ENCODE peak calls at places on chromosomes 1 and 21, in four cellular contexts. One of them, this sample, is unnamed.

GRCh38 chr1:222266223-222267215 is 281.4 kb downstream of the HHIPL2 start:
- DNase-seq in HCT116: no peak
- DNase-seq in EH: no peak
- DNase-seq in choroid plexus epithelial cell: peak; percentile 10
- DNase-seq in this sample: no peak

GRCh38 chr1:11180342-11180744 is 8.8 kb upstream of the ANGPTL7 start:
- DNase-seq in HCT116: no peak
- DNase-seq in choroid plexus epithelial cell: peak; percentile 53
- DNase-seq in EH: peak; percentile 86
- DNase-seq in this sample: peak; percentile 60

GRCh38 chr1:157562515-157562914 is 10.2 kb upstream of the FCRL5 start:
- DNase-seq in EH: no peak
- DNase-seq in HCT116: no peak
- DNase-seq in choroid plexus epithelial cell: no peak
- DNase-seq in this sample: no peak

GRCh38 chr1:26999440-26999987 is 6.0 kb downstream of the TRNP1 start:
- DNase-seq in HCT116: peak; percentile 83
- DNase-seq in choroid plexus epithelial cell: peak; percentile 93
- DNase-seq in EH: peak; percentile 100
- DNase-seq in this sample: peak; percentile 96

GRCh38 chr1:156571959-156572662 is at the start of gene IQGAP3:
- DNase-seq in HCT116: peak; percentile 56
- DNase-seq in choroid plexus epithelial cell: peak; percentile 88
- DNase-seq in EH: peak; percentile 88
- DNase-seq in this sample: peak; percentile 77

GRCh38 chr1:33943978-33944377 is 80.1 kb downstream of the HMGB4 start:
- DNase-seq in HCT116: no peak
- DNase-seq in choroid plexus epithelial cell: peak; percentile 78
- DNase-seq in EH: peak; percentile 91
- DNase-seq in this sample: peak; percentile 81

GRCh38 chr1:228695015-228695955 is 40.0 kb upstream of the RHOU start:
- DNase-seq in EH: no peak
- DNase-seq in choroid plexus epithelial cell: no peak
- DNase-seq in HCT116: no peak
- DNase-seq in this sample: no peak

GRCh38 chr1:159214149-159214760 is 9.6 kb downstream of the ACKR1 start:
- DNase-seq in EH: peak; percentile 51
- DNase-seq in HCT116: peak; percentile 10
- DNase-seq in choroid plexus epithelial cell: peak; percentile 58
- DNase-seq in this sample: peak; percentile 28

GRCh38 chr21:39221282-39221996 is 38.2 kb upstream of the PSMG1 start:
- DNase-seq in EH: no peak
- DNase-seq in choroid plexus epithelial cell: no peak
- DNase-seq in HCT116: no peak
- DNase-seq in this sample: no peak

GRCh38 chr1:170356585-170356984 is 175.4 kb upstream of the GORAB start:
- DNase-seq in choroid plexus epithelial cell: no peak
- DNase-seq in HCT116: no peak
- DNase-seq in EH: no peak
- DNase-seq in this sample: no peak

GRCh38 chr1:212984522-212985291 is 31.0 kb downstream of the ANGEL2 start:
- DNase-seq in HCT116: no peak
- DNase-seq in EH: no peak
- DNase-seq in choroid plexus epithelial cell: no peak
- DNase-seq in this sample: no peak

GRCh38 chr1:231580874-231581273 is 45.7 kb upstream of the DISC1 start:
- DNase-seq in choroid plexus epithelial cell: no peak
- DNase-seq in EH: no peak
- DNase-seq in HCT116: no peak
- DNase-seq in this sample: no peak

GRCh38 chr1:59738591-59739015 is 76.1 kb upstream of the HOOK1 start:
- DNase-seq in choroid plexus epithelial cell: peak; percentile 89
- DNase-seq in EH: peak; percentile 83
- DNase-seq in HCT116: no peak
- DNase-seq in this sample: peak; percentile 80

GRCh38 chr1:188096521-188096920 is 1267.8 kb downstream of the PLA2G4A start:
- DNase-seq in choroid plexus epithelial cell: no peak
- DNase-seq in EH: no peak
- DNase-seq in HCT116: no peak
- DNase-seq in this sample: no peak

This sample was measured in fibroblast of villous mesenchyme.